ENCODE peak calls at places on chromosomes 7 and 10, in eight cellular contexts. I is heart left ventricle; C is AG10803; M is tibial artery; W is fibroblast of the aortic adventitia; D is lower lobe of right lung; V is kidney; A is CD8-positive, alpha-beta T cell. Y is an unnamed sample.
A peak's percentile ranks its signal among the peaks of the same experiment; 100 is the strongest.

GRCh38 chr7:157547611-157548010 is 210.8 kb downstream of the DNAJB6 start:
- DNase-seq in I (no peak), C (no peak), V (peak; percentile 52), W (no peak), D (peak; percentile 39), A (no peak), M (peak; percentile 3), Y (no peak)

GRCh38 chr10:48655426-48656240 is 29.0 kb upstream of the WDFY4 start:
- DNase-seq in I (peak; percentile 87), W (peak; percentile 67), V (peak; percentile 95), D (peak; percentile 82), M (peak; percentile 78), A (no peak), C (peak; percentile 67), Y (peak; percentile 17)

GRCh38 chr10:110610308-110610774 is 33.8 kb upstream of the RBM20 start:
- DNase-seq in I (no peak), A (no peak), V (no peak), C (peak; percentile 44), D (no peak), W (peak; percentile 64), M (no peak), Y (no peak)

GRCh38 chr10:76122056-76122455 is 690.6 kb downstream of the LRMDA start:
- DNase-seq in W (no peak), M (no peak), V (no peak), A (no peak), I (no peak), D (no peak), C (no peak), Y (no peak)

GRCh38 chr7:116259156-116259555 is 48.8 kb downstream of the TES start:
- DNase-seq in C (peak; percentile 40), A (no peak), V (no peak), I (no peak), D (no peak), W (peak; percentile 21), M (no peak), Y (no peak)

GRCh38 chr7:110548372-110548771 is 542.6 kb upstream of the LRRN3 start:
- DNase-seq in M (no peak), C (no peak), A (no peak), I (no peak), D (no peak), V (no peak), W (no peak), Y (no peak)

GRCh38 chr10:86960003-86960862 is 1.8 kb downstream of the SNCG start:
- DNase-seq in I (peak; percentile 60), C (peak; percentile 59), M (peak; percentile 50), D (peak; percentile 60), W (peak; percentile 76), V (peak; percentile 76), A (no peak), Y (no peak)

GRCh38 chr7:20191044-20191867 is 25.9 kb downstream of the MACC1 start:
- DNase-seq in C (no peak), V (peak; percentile 53), D (no peak), M (no peak), I (no peak), W (no peak), A (no peak), Y (no peak)

GRCh38 chr10:47181057-47181849 is 118.7 kb upstream of the GDF10 start:
- DNase-seq in D (no peak), I (no peak), V (no peak), M (no peak), C (no peak), A (no peak), W (no peak), Y (no peak)

GRCh38 chr7:18531539-18531938 is 36.0 kb downstream of the HDAC9 start:
- DNase-seq in C (no peak), I (no peak), W (no peak), D (no peak), V (no peak), M (no peak), A (no peak), Y (no peak)

GRCh38 chr10:129949411-129950335 is 14.4 kb downstream of the EBF3 start:
- DNase-seq in I (peak; percentile 87), W (peak; percentile 91), D (no peak), A (no peak), V (peak; percentile 82), C (peak; percentile 72), M (peak; percentile 63), Y (no peak)

GRCh38 chr10:73857446-73857845 is 16.9 kb downstream of the CAMK2G start:
- DNase-seq in C (no peak), A (no peak), D (no peak), I (no peak), M (no peak), W (no peak), V (no peak), Y (no peak)

GRCh38 chr10:112562803-112563663 is 116.0 kb downstream of the VTI1A start:
- DNase-seq in V (no peak), C (no peak), W (no peak), A (no peak), D (no peak), I (no peak), M (no peak), Y (peak; percentile 73)

GRCh38 chr10:112915590-112916572 is 34.2 kb upstream of the TCF7L2 start:
- DNase-seq in V (peak; percentile 84), M (no peak), C (peak; percentile 24), D (no peak), A (no peak), W (peak; percentile 16), I (no peak), Y (no peak)

GRCh38 chr7:48052748-48053147 is 17.4 kb downstream of the C7orf57 start:
- DNase-seq in C (peak; percentile 8), V (no peak), M (no peak), I (no peak), A (no peak), D (no peak), W (peak; percentile 65), Y (no peak)

GRCh38 chr10:117790621-117791020 is 248.1 kb downstream of the EMX2 start:
- DNase-seq in C (no peak), I (no peak), W (no peak), V (no peak), M (no peak), D (no peak), A (no peak), Y (no peak)

GRCh38 chr10:95262763-95263518 is 27.9 kb downstream of the PDLIM1 start:
- DNase-seq in W (no peak), V (no peak), C (no peak), D (no peak), I (no peak), M (no peak), A (no peak), Y (no peak)

GRCh38 chr10:25113231-25114035 is 61.4 kb upstream of the GPR158 start:
- DNase-seq in C (peak; percentile 68), M (peak; percentile 68), W (peak; percentile 78), I (peak; percentile 70), D (peak; percentile 69), V (peak; percentile 78), A (no peak), Y (peak; percentile 70)

GRCh38 chr10:43249962-43250624 is 16.8 kb downstream of the RASGEF1A start:
- DNase-seq in I (peak; percentile 14), W (no peak), M (peak; percentile 15), D (peak; percentile 35), C (no peak), A (no peak), V (peak; percentile 55), Y (no peak)

DNA sequence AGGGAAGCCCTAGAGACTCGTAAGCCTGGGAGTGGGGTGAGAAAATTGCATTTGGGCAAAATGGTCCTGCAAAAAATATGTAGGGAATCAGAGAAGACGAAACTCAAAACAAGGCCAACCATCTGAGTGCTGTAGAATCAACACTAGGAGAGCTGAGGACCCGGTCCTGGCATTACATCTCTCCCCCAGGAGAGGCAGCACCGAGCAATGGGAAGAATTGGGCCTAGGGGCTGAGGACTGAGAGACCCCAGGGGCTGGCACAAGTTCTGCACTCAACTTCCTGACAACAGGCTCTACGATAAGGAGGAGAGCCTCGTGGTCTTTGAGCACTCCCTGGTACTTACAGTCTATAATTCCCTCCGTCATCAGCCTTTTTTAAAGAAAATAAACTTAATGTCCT is 47.6 kb downstream of the BPGM start:
- DNase-seq in D (no peak), W (no peak), A (no peak), V (no peak), C (no peak), I (no peak), M (no peak), Y (no peak)
- TF ChIP-seq CTCF in D (no peak), W (peak; percentile 40), A (no peak), V (no peak), C (peak; percentile 41), I (no peak), M (peak; percentile 29), Y (no peak)

DNA sequence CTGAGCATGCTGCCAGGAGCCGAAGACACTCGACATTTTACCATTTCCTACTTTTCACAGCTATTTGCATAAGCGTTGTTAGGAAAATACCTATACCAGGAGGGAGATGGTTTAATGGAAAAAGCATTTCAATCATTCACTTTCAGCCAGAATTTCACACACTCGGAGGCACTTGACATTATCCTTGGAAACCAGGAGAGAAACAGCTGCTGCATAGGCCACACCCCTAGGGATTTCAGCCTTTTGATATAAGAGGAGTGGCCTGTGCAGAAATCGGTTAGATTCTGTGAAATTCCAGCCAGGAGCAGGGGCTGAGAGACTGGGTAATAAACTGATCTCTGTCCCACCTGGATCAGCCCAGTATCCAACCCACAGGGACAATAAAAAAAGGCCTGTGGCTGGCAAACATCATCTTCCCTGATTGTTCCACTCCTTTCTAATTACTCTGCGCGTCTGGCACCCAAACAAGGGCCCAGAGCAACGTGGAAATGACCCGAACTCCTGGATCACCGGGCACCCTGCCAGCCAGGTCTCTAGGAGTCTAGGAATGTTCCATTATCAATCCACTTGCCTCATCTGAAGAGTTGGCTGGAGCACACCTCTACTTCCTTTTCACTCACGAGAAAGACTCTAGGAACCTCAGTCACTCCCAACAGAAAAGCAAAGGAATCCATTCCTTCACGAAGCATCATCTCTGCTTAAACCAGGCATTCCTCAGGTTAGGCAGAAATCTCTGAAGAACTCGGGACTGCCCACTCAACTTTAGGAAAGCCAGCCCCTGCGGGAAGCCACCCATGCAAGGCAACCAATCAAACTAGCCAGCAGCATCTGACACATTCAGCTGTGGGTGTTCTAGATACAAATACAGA is 37.9 kb downstream of the ATXN7L1 start:
- DNase-seq in D (peak; percentile 67), W (peak; percentile 69), I (no peak), C (peak; percentile 44), V (no peak), A (no peak), M (no peak), Y (no peak)
- H3K4me3 ChIP-seq in D (no peak overlapping the region), W (no peak overlapping the region), I (no peak overlapping the region), C (no peak overlapping the region), V (no peak overlapping the region), A (no peak overlapping the region), M (no peak overlapping the region), Y (no peak overlapping the region)

GRCh38 chr10:113922787-113923570 is 68.5 kb downstream of the NHLRC2 start:
- DNase-seq in M (no peak), I (peak; percentile 40), D (no peak), V (no peak), W (no peak), A (no peak), C (no peak), Y (no peak)
- TF ChIP-seq CTCF in M (no peak), I (no peak), D (no peak), V (no peak), W (no peak), A (no peak), C (no peak), Y (peak; percentile 7)

GRCh38 chr10:99926925-99927718 is 82.6 kb downstream of the DNMBP start:
- DNase-seq in I (peak; percentile 63), V (no peak), C (peak; percentile 36), D (no peak), A (no peak), M (peak; percentile 32), W (peak; percentile 61), Y (no peak)
- H3K4me3 ChIP-seq in I (no peak overlapping the region), V (peak overlapping the region; percentile 79), C (no peak overlapping the region), D (peak overlapping the region; percentile 41), A (no peak overlapping the region), M (no peak overlapping the region), W (no peak overlapping the region), Y (peak overlapping the region; percentile 54)